ENCODE peak calls at places on chromosomes 12 and 14, in eight cellular contexts. R is thoracic aorta; A is endodermal cell; L is colonic mucosa; J is right cardiac atrium; H is psoas muscle; T is stomach; I is CD4-positive, alpha-beta memory T cell. O is an unnamed sample. For H3K4me1, the result is how much of the 10 kb centered on the place peaks cover.

GRCh38 chr12:50058743-50059312 is 1.4 kb downstream of the ASIC1 start:
- DNase-seq in R (no peak), A (no peak), L (no peak), J (no peak), H (no peak), T (no peak), I (no peak), O (no peak)

GRCh38 chr14:20327005-20327869 is 5.8 kb downstream of the CCNB1IP1 start:
- DNase-seq in R (no peak), A (no peak), L (peak), J (no peak), H (no peak), T (no peak), I (peak), O (peak)

GRCh38 chr12:95532851-95533250 is 18.4 kb downstream of the USP44 start:
- DNase-seq in R (no peak), A (no peak), L (no peak), J (no peak), H (no peak), T (no peak), I (no peak), O (no peak)

GRCh38 chr12:5798242-5799015 is 146.6 kb downstream of the ANO2 start:
- DNase-seq in R (no peak), A (no peak), L (no peak), J (no peak), H (no peak), T (no peak), I (no peak), O (no peak)

GRCh38 chr14:57725399-57726077 is 140.4 kb downstream of the SLC35F4 start:
- DNase-seq in R (no peak), A (no peak), L (no peak), J (no peak), H (no peak), T (no peak), I (no peak), O (no peak)

GRCh38 chr12:124804011-124804621 is 59.5 kb downstream of the SCARB1 start:
- DNase-seq in R (peak), A (peak), L (no peak), J (no peak), H (peak), T (peak), I (no peak), O (no peak)

GRCh38 chr12:104384141-104384880 is 72.4 kb upstream of the CHST11 start:
- DNase-seq in R (no peak), A (no peak), L (peak), J (no peak), H (no peak), T (no peak), I (no peak), O (no peak)

GRCh38 chr14:78863143-78863542 is 693.0 kb downstream of the NRXN3 start:
- DNase-seq in R (no peak), A (peak), L (peak), J (no peak), H (no peak), T (no peak), I (no peak), O (no peak)

GRCh38 chr12:82688035-82688501 is 1.4 kb downstream of the TMTC2 start:
- DNase-seq in R (no peak), A (no peak), L (no peak), J (no peak), H (no peak), T (no peak), I (no peak), O (no peak)

DNA sequence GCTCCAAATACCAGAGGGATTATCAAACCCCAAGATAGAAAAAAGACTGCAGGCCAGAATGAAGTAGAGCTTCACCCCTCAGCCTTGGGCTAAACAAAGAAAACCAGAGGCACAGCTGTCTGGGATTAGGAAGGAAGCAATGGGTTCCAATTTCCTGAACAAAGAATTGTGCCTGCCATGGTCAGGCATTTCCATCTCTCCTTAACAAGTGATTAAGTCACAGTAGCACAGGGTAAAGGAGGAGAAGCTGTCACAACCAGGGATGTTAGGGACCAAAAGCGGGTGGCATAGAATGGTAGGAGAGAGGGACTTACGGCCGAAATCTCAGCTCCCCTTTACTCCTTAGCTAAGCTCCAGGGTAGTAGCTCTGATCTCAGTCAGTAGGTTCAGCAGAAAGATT is 33.9 kb downstream of the SPTLC2 start:
- DNase-seq in R (no peak), A (no peak), L (no peak), J (no peak), H (no peak), T (no peak), I (no peak), O (no peak)
- H3K4me1 ChIP-seq in R (under half), A (under half), L (under half), J (under half), H (under half), T (under half), I (under half), O (half or more)

DNA sequence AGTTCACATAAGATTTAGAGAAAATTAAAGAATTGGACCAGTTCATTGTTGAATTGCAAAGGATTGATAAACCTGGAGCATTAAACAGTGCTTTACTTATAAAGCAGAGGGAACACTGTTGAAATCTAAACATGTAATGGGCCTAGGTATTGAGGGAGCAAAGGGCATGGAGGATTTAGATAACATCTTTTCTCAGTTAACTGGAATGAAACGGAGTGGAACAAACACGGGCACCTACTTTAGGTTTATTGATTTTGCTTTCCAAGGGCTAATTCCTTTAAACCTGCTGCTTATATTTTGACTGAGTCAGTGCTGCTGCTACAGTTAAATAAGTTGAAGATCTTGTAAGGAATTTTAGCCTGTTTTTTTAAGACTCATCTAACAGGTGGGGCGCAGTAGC is 5.6 kb downstream of the EIF4B start:
- DNase-seq in R (no peak), A (no peak), L (no peak), J (no peak), H (no peak), T (no peak), I (no peak), O (no peak)
- H3K4me1 ChIP-seq in R (under half), A (under half), L (under half), J (under half), H (under half), T (half or more), I (half or more), O (half or more)

GRCh38 chr12:106585237-106585834 is 2.5 kb downstream of the RFX4 start:
- DNase-seq in R (no peak), A (peak), L (no peak), J (no peak), H (no peak), T (no peak), I (no peak), O (no peak)
- H3K4me1 ChIP-seq in R (half or more), A (under half), L (under half), J (under half), H (under half), T (half or more), I (under half), O (half or more)

DNA sequence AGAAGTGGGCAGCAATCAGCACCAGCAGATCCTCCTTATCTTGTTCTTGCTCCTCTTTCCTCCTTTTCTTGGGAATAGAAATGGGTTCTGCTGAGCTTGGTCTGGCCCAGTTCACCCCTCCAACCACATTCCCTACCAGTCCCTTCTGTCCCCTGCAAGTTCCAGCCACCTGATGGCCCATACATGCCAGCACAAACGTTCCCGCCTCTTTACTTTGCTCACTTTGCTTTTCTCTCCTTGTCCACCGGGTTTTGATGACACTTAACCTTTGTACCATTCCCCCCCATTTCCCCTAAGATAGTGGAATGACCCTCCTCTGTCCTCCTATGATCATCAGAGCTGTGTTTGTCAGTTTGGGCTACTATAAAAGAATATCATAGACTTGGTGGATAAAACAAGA is 23.4 kb upstream of the EML1 start:
- DNase-seq in R (no peak), A (peak), L (no peak), J (no peak), H (no peak), T (no peak), I (no peak), O (no peak)
- H3K4me1 ChIP-seq in R (under half), A (under half), L (under half), J (under half), H (under half), T (under half), I (under half), O (under half)

DNA sequence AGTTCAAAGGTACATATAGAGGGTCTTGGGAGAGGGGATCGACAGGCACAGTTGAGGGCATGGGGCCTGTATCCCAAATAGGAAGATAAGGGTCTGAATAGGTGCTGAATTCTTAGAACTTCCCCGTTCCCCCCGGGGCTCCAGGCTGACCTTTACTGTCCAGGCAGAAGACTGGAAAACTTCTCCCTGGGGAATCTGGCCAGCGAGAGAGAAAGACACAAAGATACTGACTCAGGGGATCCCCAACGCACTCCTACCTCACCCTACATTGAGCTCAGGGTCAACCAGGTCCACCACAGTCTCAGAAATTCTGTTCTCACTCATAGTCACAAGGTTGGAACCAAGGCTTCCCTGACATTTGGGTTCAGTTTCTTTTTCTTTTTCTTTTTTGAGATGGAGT is 46.2 kb downstream of the ACACB start:
- DNase-seq in R (no peak), A (no peak), L (no peak), J (no peak), H (no peak), T (no peak), I (no peak), O (no peak)
- H3K4me1 ChIP-seq in R (under half), A (under half), L (under half), J (under half), H (under half), T (under half), I (under half), O (half or more)

DNA sequence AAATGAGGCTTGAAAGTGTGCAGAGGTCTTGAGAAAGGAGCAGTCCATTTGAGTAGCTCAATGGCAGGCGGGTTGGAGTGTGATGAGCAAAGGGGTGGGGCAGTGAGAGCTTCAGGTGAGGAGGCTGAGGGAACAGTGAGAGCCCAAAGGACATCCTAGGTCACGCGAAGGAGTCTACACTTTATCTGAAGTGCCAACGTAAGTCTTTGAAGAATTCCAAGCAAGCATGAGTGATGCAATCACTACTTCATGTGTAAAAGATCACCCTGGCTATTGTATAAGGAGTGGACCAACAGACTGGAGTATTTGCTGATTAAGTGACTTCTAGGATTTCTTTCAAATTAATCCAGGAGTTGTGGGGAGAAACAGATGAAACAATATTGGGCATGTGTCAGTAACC is 159.8 kb upstream of the HIF1A start:
- DNase-seq in R (no peak), A (no peak), L (no peak), J (no peak), H (no peak), T (no peak), I (no peak), O (no peak)
- H3K4me1 ChIP-seq in R (under half), A (under half), L (under half), J (under half), H (under half), T (under half), I (under half), O (half or more)

GRCh38 chr12:110575326-110575725 is 7.8 kb downstream of the PPTC7 start:
- DNase-seq in R (no peak), A (peak), L (peak), J (no peak), H (no peak), T (no peak), I (no peak), O (no peak)
- H3K4me1 ChIP-seq in R (under half), A (under half), L (under half), J (under half), H (half or more), T (under half), I (half or more), O (under half)

DNA sequence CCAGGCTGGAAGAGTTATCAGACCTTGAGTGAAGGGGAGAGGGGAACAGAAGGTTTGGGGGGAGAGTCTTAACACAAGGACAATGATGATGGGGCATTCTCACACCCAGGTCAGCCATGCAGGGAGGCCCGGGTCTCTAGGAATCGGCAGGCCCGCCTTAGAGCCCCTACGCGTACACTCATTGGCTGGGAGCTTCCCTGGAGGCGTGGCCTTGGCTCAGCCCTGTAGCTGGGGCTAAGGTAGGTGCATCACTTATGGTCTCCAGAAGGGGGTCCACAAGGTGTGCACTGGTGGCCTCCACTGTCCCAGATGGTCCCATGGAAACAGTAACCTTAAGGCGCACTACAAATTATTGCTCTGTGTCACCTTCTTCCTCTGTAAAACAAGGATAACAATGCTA is 660.1 kb downstream of the MED13L start:
- DNase-seq in R (no peak), A (peak), L (no peak), J (peak), H (no peak), T (no peak), I (no peak), O (no peak)
- H3K4me1 ChIP-seq in R (under half), A (under half), L (under half), J (under half), H (under half), T (under half), I (under half), O (under half)

GRCh38 chr12:123387508-123388217 is 3.7 kb downstream of the KMT5A start:
- DNase-seq in R (no peak), A (peak), L (no peak), J (no peak), H (no peak), T (no peak), I (no peak), O (no peak)

GRCh38 chr12:123389560-123390351 is 5.8 kb downstream of the KMT5A start:
- DNase-seq in R (no peak), A (peak), L (peak), J (peak), H (peak), T (peak), I (no peak), O (peak)

GRCh38 chr12:123390415-123391093 is 6.6 kb downstream of the KMT5A start:
- DNase-seq in R (no peak), A (no peak), L (no peak), J (no peak), H (no peak), T (no peak), I (no peak), O (no peak)

GRCh38 chr12:123388218-123388947 is 4.5 kb downstream of the KMT5A start:
- DNase-seq in R (peak), A (peak), L (peak), J (peak), H (peak), T (peak), I (peak), O (peak)

DNA sequence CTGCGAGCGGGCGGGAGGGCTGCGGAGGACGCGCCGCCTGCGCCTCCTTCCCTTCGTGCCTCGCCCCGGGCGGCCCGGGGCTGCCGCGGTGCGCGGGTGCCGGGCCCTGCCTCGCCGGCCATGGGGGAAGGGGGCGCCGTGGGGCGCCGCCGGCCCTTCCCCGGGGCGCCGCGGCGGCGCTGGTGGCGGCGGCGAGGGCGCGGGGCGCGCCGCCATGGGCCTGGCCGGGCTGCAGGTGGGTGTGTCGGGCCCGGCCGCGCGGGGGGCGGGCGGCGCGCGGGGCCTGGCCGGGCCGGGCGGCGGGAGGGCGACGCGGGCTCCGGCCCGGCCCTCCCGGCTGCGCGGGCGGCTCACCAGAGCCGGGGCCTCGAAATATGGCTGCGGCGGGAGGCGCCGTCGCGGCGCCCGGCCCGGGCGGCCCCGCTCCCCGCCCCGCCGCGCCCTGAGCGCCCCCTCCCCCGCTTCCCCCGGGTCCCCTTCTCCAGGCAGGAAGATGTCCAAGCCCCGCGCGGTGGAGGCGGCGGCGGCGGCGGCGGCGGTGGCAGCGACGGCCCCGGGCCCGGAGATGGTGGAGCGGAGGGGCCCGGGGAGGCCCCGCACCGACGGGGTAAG is 5.1 kb downstream of the KMT5A start:
- DNase-seq in R (no peak), A (no peak), L (no peak), J (peak), H (no peak), T (no peak), I (no peak), O (no peak)
- H3K4me1 ChIP-seq in R (half or more), A (under half), L (under half), J (under half), H (under half), T (half or more), I (under half), O (half or more)